ENCODE peak calls at places on chromosomes 5 and 9, in four cellular contexts. Y is A549, H is transverse colon, J is GM12878. T is an unnamed sample. For H3K4me1, the result is how much of the 10 kb centered on the place peaks cover.

GRCh38 chr5:103498211-103498610 is 64.4 kb downstream of the NUDT12 start:
- DNase-seq in Y (no peak), H (no peak), J (no peak), T (no peak)

GRCh38 chr5:42423285-42424152 is at the start of gene GHR:
- DNase-seq in Y (peak), H (peak), J (no peak), T (peak)

GRCh38 chr9:19894975-19895374 is 106.1 kb upstream of the SLC24A2 start:
- DNase-seq in Y (no peak), H (no peak), J (no peak), T (no peak)

GRCh38 chr5:66828551-66829421 is 232.6 kb downstream of the MAST4 start:
- DNase-seq in Y (no peak), H (peak), J (no peak), T (peak)

GRCh38 chr5:126103872-126104271 is 319.3 kb upstream of the GRAMD2B start:
- DNase-seq in Y (no peak), H (no peak), J (no peak), T (no peak)

GRCh38 chr5:78912085-78912771 is 72.9 kb downstream of the ARSB start:
- DNase-seq in Y (no peak), H (no peak), J (no peak), T (no peak)

GRCh38 chr5:149611327-149611726 is 30.0 kb downstream of the ARHGEF37 start:
- DNase-seq in Y (no peak), H (peak), J (no peak), T (no peak)

GRCh38 chr9:120892177-120892747 is 15.3 kb upstream of the PHF19 start:
- DNase-seq in Y (no peak), H (no peak), J (peak), T (no peak)

GRCh38 chr9:128442150-128442549 is 13.7 kb upstream of the ODF2 start:
- DNase-seq in Y (no peak), H (no peak), J (no peak), T (no peak)

GRCh38 chr9:130689937-130690700 is 3.5 kb upstream of the EXOSC2 start:
- DNase-seq in Y (peak), H (peak), J (peak), T (peak)

GRCh38 chr5:97131139-97131710 is 11.2 kb downstream of the LIX1 start:
- DNase-seq in Y (no peak), H (no peak), J (no peak), T (no peak)

GRCh38 chr5:179170606-179171005 is 110.4 kb downstream of the ZNF354C start:
- DNase-seq in Y (no peak), H (no peak), J (no peak), T (no peak)

GRCh38 chr9:126125177-126125576 is 201.5 kb upstream of the MVB12B start:
- DNase-seq in Y (no peak), H (no peak), J (no peak), T (peak)
- H3K4me1 ChIP-seq in Y (under half), H (under half), J (under half), T (under half)

DNA sequence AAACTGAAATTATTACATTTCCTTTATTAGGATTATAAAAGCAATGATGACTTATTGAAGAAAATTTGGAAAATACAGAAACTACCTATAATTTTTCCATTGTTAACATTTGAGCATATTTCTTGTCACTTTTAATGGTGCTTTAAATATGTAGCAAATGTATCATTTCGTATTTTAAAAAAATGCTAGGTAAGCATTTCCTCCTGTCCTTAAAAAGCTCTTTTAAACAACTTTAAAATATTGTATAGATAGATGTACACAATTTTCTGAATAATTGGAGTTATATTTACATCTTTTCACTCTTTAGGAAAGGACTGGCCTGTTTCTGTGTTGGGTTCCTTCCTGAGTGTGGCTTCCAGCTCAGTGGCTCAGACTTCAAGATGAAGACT is 15.6 kb downstream of the TENT4A start:
- DNase-seq in Y (no peak), H (no peak), J (no peak), T (no peak)
- TF ChIP-seq POLR2A in Y (no peak), H (no peak), J (no peak), T (no peak)

DNA sequence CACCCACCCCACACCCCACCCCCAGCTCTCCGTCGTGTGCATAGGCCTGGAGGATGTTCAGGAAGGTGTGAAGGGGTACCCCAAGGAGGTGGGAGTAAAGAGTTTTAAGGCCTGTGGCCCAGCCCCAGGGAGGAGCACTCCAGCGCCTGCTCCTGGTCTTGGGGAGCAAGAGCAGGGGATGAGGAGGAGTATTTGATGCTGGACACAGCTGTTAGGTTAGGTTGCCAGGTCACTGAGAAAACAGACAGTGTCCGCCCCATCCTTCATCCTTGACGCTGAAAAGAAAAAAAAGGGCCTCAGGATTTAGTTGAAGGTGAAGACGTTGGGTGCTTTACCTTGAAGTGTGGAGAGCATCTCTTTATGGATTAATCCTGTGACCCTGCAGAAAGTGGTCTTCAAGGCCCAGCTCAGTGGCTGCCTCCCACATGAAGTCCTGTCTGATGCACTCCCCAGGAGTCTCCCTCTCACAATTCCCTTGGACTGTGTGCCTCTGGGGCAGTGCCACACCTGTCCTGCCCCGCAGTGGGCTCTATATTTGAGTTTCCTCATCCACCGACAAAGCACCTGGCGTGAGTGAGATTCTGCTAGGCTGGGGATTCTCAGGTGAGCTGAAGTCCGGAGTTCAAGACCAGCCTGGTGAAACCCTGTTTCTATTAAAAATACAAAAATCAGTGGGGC is 101.8 kb downstream of the SPRY4 start:
- DNase-seq in Y (no peak), H (no peak), J (peak), T (no peak)
- H3K4me1 ChIP-seq in Y (under half), H (under half), J (under half), T (under half)

GRCh38 chr5:168317521-168318147 is 26.2 kb downstream of the WWC1 start:
- DNase-seq in Y (peak), H (no peak), J (no peak), T (no peak)
- TF ChIP-seq POLR2A in Y (no peak), H (no peak), J (no peak), T (no peak)

GRCh38 chr5:135391123-135391868 is 7.7 kb downstream of the MACROH2A1 start:
- DNase-seq in Y (no peak), H (no peak), J (no peak), T (no peak)
- H3K4me1 ChIP-seq in Y (under half), H (half or more), J (under half), T (under half)

GRCh38 chr5:56813302-56813701 is 2.0 kb upstream of the MAP3K1 start:
- DNase-seq in Y (no peak), H (no peak), J (no peak), T (no peak)

GRCh38 chr5:56814361-56814962 is 887 bp upstream of the MAP3K1 start:
- DNase-seq in Y (peak), H (peak), J (no peak), T (peak)

GRCh38 chr5:56815657-56816545 is 552 bp downstream of the MAP3K1 start:
- DNase-seq in Y (peak), H (peak), J (no peak), T (peak)

GRCh38 chr5:56816546-56817081 is 1.3 kb downstream of the MAP3K1 start:
- DNase-seq in Y (peak), H (peak), J (no peak), T (peak)

GRCh38 chr5:56814963-56815656 is at the start of gene MAP3K1:
- DNase-seq in Y (peak), H (peak), J (no peak), T (peak)
- TF ChIP-seq POLR2A in Y (peak), H (peak), J (peak), T (no peak)

DNA sequence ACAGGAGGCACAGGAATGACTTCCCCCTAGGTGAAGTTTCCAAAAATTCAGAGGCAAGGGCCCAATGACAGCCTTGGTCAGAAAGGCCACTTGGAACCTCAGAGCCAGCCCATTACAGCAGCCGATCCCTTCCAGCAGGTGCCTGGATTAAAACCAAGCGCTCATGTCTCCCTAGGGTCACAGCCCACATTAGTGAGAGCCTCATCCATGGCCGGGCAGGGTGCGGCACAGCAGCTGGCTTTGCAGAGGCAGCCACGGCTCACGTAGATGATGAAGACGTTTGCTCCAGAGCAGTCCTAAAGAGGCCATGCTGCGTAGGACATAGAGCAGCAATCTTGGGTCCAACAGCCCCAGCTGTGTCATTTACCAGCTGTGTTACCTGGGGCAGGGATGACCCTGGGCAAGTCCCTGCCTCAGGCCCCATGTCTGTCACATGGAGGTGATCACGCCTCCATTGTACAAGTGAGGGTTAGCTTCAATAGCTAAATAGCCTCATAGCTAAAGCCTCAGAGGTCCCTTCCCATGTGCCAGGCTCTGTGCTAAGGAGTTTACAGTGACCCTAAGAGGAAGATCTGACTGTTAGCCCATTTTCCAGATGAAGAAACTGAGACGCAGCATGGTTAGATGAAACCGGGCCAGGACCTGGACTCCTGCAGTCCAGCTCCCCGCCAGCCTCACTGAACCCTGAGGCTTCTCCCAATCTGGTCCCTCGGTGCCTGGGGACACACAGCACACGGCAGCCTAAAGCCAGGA is 39.2 kb downstream of the NEK6 start:
- DNase-seq in Y (no peak), H (no peak), J (no peak), T (no peak)
- H3K4me1 ChIP-seq in Y (half or more), H (half or more), J (half or more), T (under half)

GRCh38 chr9:134378901-134379338 is 52.7 kb downstream of the RXRA start:
- DNase-seq in Y (peak), H (peak), J (no peak), T (peak)
- TF ChIP-seq POLR2A in Y (no peak), H (no peak), J (no peak), T (no peak)

T was measured in testis.